ENCODE peak calls at places on chromosomes 7 and 10, in four cellular contexts. Z, J, R and T are unnamed samples.

GRCh38 chr7:140674899-140675701 is 2.4 kb downstream of the ADCK2 start:
- DNase-seq in R (no peak), J (peak; percentile 44), Z (peak; percentile 41), T (peak; percentile 25)

GRCh38 chr10:5551531-5552375 is 27.0 kb downstream of the CALML3 start:
- DNase-seq in Z (peak; percentile 79), R (no peak), J (no peak), T (no peak)

GRCh38 chr7:101436857-101437576 is 74.3 kb downstream of the COL26A1 start:
- DNase-seq in Z (no peak), J (peak; percentile 18), R (no peak), T (no peak)

GRCh38 chr7:121049028-121049791 is 60.7 kb downstream of the CPED1 start:
- DNase-seq in J (no peak), Z (no peak), R (no peak), T (no peak)

GRCh38 chr10:29069952-29070351 is 218.9 kb upstream of the LYZL1 start:
- DNase-seq in R (no peak), Z (no peak), J (no peak), T (no peak)

GRCh38 chr7:36526720-36527548 is 137.3 kb downstream of the ANLN start:
- DNase-seq in R (peak; percentile 75), J (no peak), Z (peak; percentile 64), T (peak; percentile 7)

GRCh38 chr10:118522791-118523498 is 72.5 kb downstream of the PRLHR start:
- DNase-seq in R (no peak), Z (peak; percentile 25), J (no peak), T (no peak)

GRCh38 chr10:110005716-110006115 is 2.1 kb upstream of the ADD3 start:
- DNase-seq in Z (peak; percentile 67), J (peak; percentile 17), R (no peak), T (peak; percentile 82)

GRCh38 chr7:101702362-101702850 is 73.3 kb upstream of the MYL10 start:
- DNase-seq in Z (no peak), J (no peak), R (no peak), T (no peak)

GRCh38 chr7:158973440-158973839 is 117.1 kb downstream of the DYNC2I1 start:
- DNase-seq in Z (no peak), J (no peak), R (no peak), T (no peak)

GRCh38 chr10:79268100-79268670 is 79.1 kb upstream of the PPIF start:
- DNase-seq in J (no peak), R (no peak), Z (peak; percentile 61), T (no peak)

GRCh38 chr10:75028748-75029147 is 82.7 kb upstream of the SAMD8 start:
- DNase-seq in R (no peak), J (no peak), Z (no peak), T (no peak)

GRCh38 chr7:31106303-31107105 is 54.4 kb downstream of the ADCYAP1R1 start:
- DNase-seq in J (no peak), Z (no peak), R (no peak), T (no peak)

GRCh38 chr7:8418627-8419245 is 14.7 kb upstream of the NXPH1 start:
- DNase-seq in Z (peak; percentile 61), R (peak; percentile 45), J (peak; percentile 65), T (peak; percentile 1)

DNA sequence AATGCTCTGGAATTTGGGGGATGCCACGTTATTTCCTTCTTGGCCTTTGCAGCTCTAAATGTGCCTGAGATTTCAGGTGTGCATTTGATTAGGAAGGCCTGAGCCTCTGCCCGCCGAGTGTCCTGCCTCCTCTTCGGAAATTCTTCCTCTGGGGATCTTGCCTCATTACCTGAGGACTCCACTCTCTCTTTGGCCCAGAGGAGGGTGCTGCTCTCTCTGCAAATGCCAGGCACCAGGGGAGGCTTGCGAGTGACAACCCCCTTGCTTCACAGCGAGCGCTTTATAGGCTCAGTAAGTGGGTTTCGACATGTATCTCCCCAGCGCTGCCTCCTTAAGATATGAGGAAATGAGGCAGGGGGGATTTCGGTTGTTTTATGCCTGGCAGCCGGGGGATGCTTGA is 423.9 kb downstream of the GLRX3 start:
- DNase-seq in J (no peak), Z (no peak), R (no peak), T (no peak)
- TF ChIP-seq CTCF in J (no peak), Z (no peak), R (no peak), T (no peak)

GRCh38 chr10:71375954-71376353 is 20.8 kb upstream of the CDH23 start:
- DNase-seq in Z (no peak), J (no peak), R (no peak), T (no peak)
- TF ChIP-seq CTCF in Z (no peak), J (no peak), R (no peak), T (no peak)

DNA sequence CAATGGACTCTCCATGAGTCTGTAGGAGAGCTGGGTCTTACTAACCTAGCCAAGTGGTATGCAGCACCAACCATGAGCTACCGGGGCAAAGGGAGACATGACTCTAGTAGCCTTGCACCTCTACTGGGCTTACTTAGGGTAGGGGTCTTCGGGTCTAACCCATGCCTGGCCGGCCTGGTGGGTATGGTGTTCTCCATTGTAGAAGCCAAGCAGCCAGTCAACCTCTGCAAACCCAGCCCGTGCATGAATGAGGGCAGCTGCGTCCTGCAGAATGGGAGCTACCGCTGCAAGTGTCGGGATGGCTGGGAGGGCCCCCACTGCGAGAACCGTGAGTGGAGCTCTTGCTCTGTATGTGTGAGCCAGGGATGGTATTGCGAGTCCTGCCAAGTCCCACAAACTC is 51.0 kb downstream of the VWA2 start:
- DNase-seq in R (no peak), Z (no peak), J (no peak), T (no peak)
- TF ChIP-seq CTCF in R (no peak), Z (no peak), J (no peak), T (no peak)

GRCh38 chr10:13414855-13415254 is 66.8 kb upstream of the SEPHS1 start:
- DNase-seq in R (no peak), Z (peak; percentile 16), J (peak; percentile 23), T (no peak)
- TF ChIP-seq CTCF in R (peak; percentile 55), Z (peak; percentile 53), J (no peak), T (peak; percentile 22)

DNA sequence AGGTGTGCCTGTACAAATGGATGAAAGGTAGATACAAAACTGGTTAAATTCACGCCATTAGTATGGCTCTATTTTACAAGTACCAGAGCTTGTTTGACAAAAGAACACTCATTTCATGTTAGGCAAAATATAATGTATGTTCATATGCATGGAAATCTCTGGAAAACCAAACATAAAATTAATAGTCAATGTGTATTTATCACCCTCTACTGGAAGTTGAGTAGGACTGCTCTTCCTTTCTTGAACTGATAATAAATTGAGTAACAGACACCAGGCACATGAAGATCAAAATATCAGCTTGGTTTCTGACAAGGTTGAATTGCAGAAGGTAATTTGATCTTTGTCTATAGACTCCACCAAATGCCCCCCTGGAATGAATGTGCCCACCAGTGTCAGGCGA is 19.8 kb upstream of the AKR1B1 start:
- DNase-seq in R (no peak), J (no peak), Z (no peak), T (no peak)
- TF ChIP-seq CTCF in R (peak; percentile 9), J (no peak), Z (peak; percentile 9), T (peak; percentile 12)

GRCh38 chr10:113524120-113524519 is 28.7 kb upstream of the HABP2 start:
- DNase-seq in J (no peak), Z (no peak), R (no peak), T (no peak)
- TF ChIP-seq CTCF in J (no peak), Z (no peak), R (no peak), T (no peak)

GRCh38 chr10:3239066-3239919 is 66.7 kb upstream of the PITRM1 start:
- DNase-seq in R (peak; percentile 39), Z (peak; percentile 72), J (peak; percentile 84), T (no peak)
- TF ChIP-seq CTCF in R (peak; percentile 84), Z (peak; percentile 87), J (peak; percentile 79), T (peak; percentile 93)